ENCODE peak calls at places on chromosomes 5 and 9, in five cellular contexts. Y, Q, O, A and B are unnamed samples.
A peak's percentile ranks its signal among the peaks of the same experiment; 100 is the strongest.

GRCh38 chr5:178077751-178078150 is 35.6 kb upstream of the N4BP3 start:
- DNase-seq in Y (no peak), Q (no peak), O (peak; percentile 15), A (no peak), B (no peak)

GRCh38 chr5:65478336-65478735 is 3.4 kb downstream of the ADAMTS6 start:
- DNase-seq in Y (no peak), Q (no peak), O (no peak), A (no peak), B (no peak)

GRCh38 chr9:27532046-27532445 is 2.4 kb upstream of the MOB3B start:
- DNase-seq in Y (no peak), Q (no peak), O (no peak), A (no peak), B (no peak)

GRCh38 chr5:100852051-100852450 is 51.0 kb downstream of the ST8SIA4 start:
- DNase-seq in Y (no peak), Q (no peak), O (no peak), A (no peak), B (no peak)

GRCh38 chr5:37839441-37840035 is 303 bp downstream of the GDNF start:
- DNase-seq in Y (peak; percentile 73), Q (peak; percentile 57), O (peak; percentile 35), A (peak; percentile 76), B (no peak)

GRCh38 chr5:129743541-129744187 is 4.2 kb upstream of the MINAR2 start:
- DNase-seq in Y (no peak), Q (no peak), O (no peak), A (no peak), B (no peak)

GRCh38 chr5:117881426-117882230 is 1106.7 kb downstream of the DTWD2 start:
- DNase-seq in Y (no peak), Q (no peak), O (no peak), A (no peak), B (no peak)

GRCh38 chr9:78296208-78296892 is 575 bp upstream of the PSAT1 start:
- DNase-seq in Y (peak; percentile 54), Q (peak; percentile 56), O (peak; percentile 62), A (peak; percentile 61), B (no peak)

GRCh38 chr5:20678814-20679298 is 690.9 kb upstream of the CDH18 start:
- DNase-seq in Y (peak; percentile 86), Q (peak; percentile 17), O (no peak), A (no peak), B (peak; percentile 12)

GRCh38 chr5:102911973-102912372 is 156.9 kb downstream of the PAM start:
- DNase-seq in Y (peak; percentile 79), Q (no peak), O (no peak), A (no peak), B (no peak)

GRCh38 chr5:57834829-57835554 is 352.4 kb upstream of the ACTBL2 start:
- DNase-seq in Y (peak; percentile 59), Q (no peak), O (peak; percentile 37), A (peak; percentile 46), B (no peak)

GRCh38 chr9:19641046-19641445 is 147.8 kb downstream of the SLC24A2 start:
- DNase-seq in Y (no peak), Q (no peak), O (no peak), A (no peak), B (no peak)

GRCh38 chr9:90767523-90768100 is 34.0 kb upstream of the SYK start:
- DNase-seq in Y (no peak), Q (no peak), O (no peak), A (no peak), B (no peak)

GRCh38 chr5:60958088-60958487 is 13.1 kb downstream of the NDUFAF2 start:
- DNase-seq in Y (no peak), Q (no peak), O (no peak), A (no peak), B (no peak)

GRCh38 chr5:65809817-65810531 is 88.0 kb downstream of the NLN start:
- DNase-seq in Y (peak; percentile 62), Q (no peak), O (no peak), A (no peak), B (peak; percentile 17)

GRCh38 chr5:152505442-152506042 is 100.5 kb upstream of the NMUR2 start:
- DNase-seq in Y (peak; percentile 27), Q (peak; percentile 20), O (peak; percentile 41), A (peak; percentile 64), B (peak; percentile 17)

GRCh38 chr9:15103321-15103720 is 193.1 kb upstream of the FREM1 start:
- DNase-seq in Y (no peak), Q (no peak), O (no peak), A (no peak), B (no peak)

GRCh38 chr9:15101046-15101445 is 190.8 kb upstream of the FREM1 start:
- DNase-seq in Y (peak; percentile 27), Q (no peak), O (no peak), A (no peak), B (no peak)

DNA sequence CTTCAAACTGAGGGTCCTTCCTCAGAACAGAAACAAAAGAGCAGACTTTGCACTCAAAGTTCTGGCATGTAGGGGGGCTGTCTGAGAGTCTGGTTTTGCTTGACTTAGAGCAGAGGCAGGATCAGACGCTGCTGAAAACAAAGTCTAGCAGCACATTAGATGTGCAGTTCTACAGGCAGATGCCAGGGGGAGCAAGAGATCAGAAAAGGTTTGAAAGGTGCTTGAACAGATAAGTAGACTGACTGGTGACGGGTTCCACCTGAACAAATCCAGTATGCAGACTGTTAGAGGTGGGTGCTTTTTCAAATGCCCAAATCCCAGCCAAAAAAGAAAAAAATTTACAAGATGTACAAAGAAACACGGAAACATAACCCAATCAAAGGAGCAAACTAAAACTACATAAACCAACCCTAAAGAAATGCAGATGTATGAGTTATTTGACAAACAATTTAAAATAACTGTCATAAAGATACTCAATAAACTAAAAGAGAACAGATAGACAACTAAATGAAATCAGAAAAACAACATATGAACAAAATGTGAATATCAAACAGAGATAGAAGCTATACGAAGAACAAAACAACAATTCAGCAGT is 194.7 kb upstream of the FREM1 start:
- DNase-seq in Y (peak; percentile 46), Q (peak; percentile 24), O (peak; percentile 47), A (peak; percentile 53), B (peak; percentile 22)
- TF ChIP-seq MAFK in Y (no peak), Q (no peak), O (no peak), A (no peak), B (no peak)

DNA sequence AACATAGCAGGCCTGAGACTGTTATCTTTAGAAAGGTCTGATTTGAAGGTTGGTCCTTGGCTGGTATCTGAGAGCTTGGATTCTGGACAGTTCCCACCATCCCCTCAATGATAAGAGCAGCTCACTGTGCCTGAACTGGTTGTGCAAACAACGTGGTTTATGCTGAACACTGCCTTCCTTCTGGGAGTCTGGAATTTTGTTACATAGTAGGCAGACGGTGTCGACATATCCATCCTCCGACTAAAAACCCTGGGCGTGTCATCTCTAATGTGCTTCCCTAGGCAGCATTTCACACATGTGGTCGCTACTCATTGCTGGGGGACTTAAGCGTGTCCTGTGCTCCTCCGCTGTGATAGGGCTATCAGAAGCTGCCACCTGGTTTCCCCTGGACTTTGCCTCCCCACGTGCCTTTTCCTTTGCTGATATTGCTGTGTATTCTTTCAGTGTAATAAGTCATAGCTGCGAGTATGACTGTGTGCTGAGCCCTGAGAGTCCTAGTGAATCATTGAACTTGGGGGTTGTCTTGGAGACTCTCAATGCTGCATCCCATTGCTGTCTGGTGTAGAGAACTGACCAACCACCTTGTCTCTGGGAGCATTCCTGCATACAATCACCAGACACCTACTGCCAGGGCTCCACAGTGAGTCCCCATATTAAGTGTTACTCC is 119.1 kb upstream of the TBC1D2 start:
- DNase-seq in Y (peak; percentile 96), Q (peak; percentile 72), O (peak; percentile 41), A (no peak), B (peak; percentile 92)
- TF ChIP-seq MAFK in Y (peak; percentile 46), Q (peak; percentile 36), O (no peak), A (no peak), B (peak; percentile 30)

DNA sequence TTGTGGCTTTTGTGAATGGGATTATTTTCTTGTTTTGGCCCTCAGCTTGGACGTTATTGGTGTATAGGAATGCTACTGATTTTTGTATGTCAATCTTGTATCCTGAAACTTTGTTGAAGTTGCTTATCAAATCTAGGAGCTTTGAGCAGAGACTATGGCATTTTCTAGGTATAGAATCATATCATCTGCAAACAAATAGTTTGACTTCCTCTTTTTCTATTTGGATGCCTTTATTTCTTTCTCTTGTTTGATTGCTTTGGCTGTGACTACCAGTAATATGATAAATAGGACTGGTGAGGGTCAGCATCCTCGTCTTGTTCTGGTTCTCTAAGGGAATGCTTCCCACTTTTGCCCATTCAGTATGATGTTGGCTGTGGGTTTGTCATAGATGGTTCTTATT is 24.7 kb downstream of the ITGA2 start:
- DNase-seq in Y (no peak), Q (no peak), O (no peak), A (no peak), B (no peak)
- TF ChIP-seq MAFK in Y (no peak), Q (no peak), O (no peak), A (no peak), B (no peak)

GRCh38 chr9:72905514-72906480 is 47.1 kb downstream of the ALDH1A1 start:
- DNase-seq in Y (no peak), Q (no peak), O (no peak), A (no peak), B (no peak)
- TF ChIP-seq MAFK in Y (no peak), Q (peak; percentile 3), O (no peak), A (no peak), B (no peak)

DNA sequence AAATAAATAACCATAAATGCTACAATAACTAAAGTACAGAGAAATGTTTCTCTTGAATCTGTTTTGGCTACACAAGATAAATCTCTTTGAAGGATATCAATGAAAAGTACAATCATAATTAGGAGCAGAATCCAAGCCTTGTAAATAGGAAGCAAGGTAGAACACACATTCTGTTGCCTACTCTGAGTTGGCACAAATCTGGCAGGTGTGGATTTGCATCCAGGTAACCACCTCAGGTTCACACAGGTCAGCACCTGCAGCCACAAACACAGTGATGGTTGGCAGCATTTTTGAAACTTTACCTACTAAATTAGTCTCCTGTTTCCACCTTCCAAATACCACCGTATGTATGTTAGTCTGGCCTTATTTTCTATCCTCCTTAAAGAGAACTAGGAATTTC is 105.3 kb upstream of the PIK3R1 start:
- DNase-seq in Y (no peak), Q (no peak), O (no peak), A (no peak), B (no peak)
- TF ChIP-seq MAFK in Y (no peak), Q (no peak), O (no peak), A (no peak), B (no peak)